ENCODE peak calls at places on chromosomes 13 and 19, in four cellular contexts. Z is K562, S is HL-60, B is GM12878. D is an unnamed sample.

GRCh38 chr19:1266818-1267440 is 2.2 kb upstream of the CIRBP start:
- DNase-seq in Z (peak), S (peak), B (no peak), D (no peak)

GRCh38 chr13:47679391-47679790 is 321.7 kb downstream of the SUCLA2 start:
- DNase-seq in Z (no peak), S (no peak), B (no peak), D (no peak)

GRCh38 chr19:54674021-54674617 is 11.3 kb downstream of the LILRB4 start:
- DNase-seq in Z (peak), S (no peak), B (no peak), D (no peak)

GRCh38 chr13:110546933-110547332 is 14.6 kb downstream of the RAB20 start:
- DNase-seq in Z (no peak), S (no peak), B (no peak), D (no peak)

GRCh38 chr13:84896128-84896527 is 903.1 kb downstream of the SLITRK6 start:
- DNase-seq in Z (peak), S (no peak), B (peak), D (peak)

GRCh38 chr13:92547256-92547655 is 679.4 kb upstream of the GPC6 start:
- DNase-seq in Z (no peak), S (no peak), B (no peak), D (no peak)

GRCh38 chr13:50074843-50075242 is 59.6 kb downstream of the KCNRG start:
- DNase-seq in Z (no peak), S (no peak), B (no peak), D (no peak)

GRCh38 chr19:16836115-16836905 is 7.1 kb downstream of the SIN3B start:
- DNase-seq in Z (peak), S (no peak), B (peak), D (no peak)

GRCh38 chr19:14786421-14786851 is 8.1 kb upstream of the ADGRE2 start:
- DNase-seq in Z (peak), S (no peak), B (no peak), D (peak)

GRCh38 chr13:43077446-43077845 is 54.1 kb downstream of the DNAJC15 start:
- DNase-seq in Z (no peak), S (no peak), B (no peak), D (no peak)
- TF ChIP-seq SPI1 in Z (no peak), S (no peak), B (no peak), D (no peak)

GRCh38 chr19:10333758-10334339 is 520 bp upstream of the RAVER1 start:
- DNase-seq in Z (no peak), S (no peak), B (no peak), D (no peak)
- TF ChIP-seq SPI1 in Z (no peak), S (no peak), B (no peak), D (no peak)

DNA sequence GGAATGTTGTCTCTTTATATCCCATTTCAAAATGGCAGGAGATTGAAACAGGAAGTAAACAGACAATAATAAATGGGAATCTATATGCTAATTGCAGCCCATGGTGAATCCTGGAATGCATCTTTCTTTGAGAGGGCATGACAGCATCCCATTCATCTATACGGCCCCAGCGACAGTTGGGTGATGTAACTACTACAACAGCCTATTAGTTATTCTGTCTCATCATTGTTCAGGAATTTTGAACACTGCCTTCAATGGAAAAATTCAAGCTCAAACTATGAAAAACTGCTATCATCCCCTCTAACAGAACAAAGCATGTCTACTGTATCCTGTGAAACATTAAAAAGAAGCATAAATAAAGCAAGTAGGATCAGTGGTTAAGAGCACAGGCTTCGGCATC is 262.1 kb downstream of the DCT start:
- DNase-seq in Z (no peak), S (no peak), B (no peak), D (no peak)
- TF ChIP-seq SPI1 in Z (no peak), S (no peak), B (no peak), D (no peak)

DNA sequence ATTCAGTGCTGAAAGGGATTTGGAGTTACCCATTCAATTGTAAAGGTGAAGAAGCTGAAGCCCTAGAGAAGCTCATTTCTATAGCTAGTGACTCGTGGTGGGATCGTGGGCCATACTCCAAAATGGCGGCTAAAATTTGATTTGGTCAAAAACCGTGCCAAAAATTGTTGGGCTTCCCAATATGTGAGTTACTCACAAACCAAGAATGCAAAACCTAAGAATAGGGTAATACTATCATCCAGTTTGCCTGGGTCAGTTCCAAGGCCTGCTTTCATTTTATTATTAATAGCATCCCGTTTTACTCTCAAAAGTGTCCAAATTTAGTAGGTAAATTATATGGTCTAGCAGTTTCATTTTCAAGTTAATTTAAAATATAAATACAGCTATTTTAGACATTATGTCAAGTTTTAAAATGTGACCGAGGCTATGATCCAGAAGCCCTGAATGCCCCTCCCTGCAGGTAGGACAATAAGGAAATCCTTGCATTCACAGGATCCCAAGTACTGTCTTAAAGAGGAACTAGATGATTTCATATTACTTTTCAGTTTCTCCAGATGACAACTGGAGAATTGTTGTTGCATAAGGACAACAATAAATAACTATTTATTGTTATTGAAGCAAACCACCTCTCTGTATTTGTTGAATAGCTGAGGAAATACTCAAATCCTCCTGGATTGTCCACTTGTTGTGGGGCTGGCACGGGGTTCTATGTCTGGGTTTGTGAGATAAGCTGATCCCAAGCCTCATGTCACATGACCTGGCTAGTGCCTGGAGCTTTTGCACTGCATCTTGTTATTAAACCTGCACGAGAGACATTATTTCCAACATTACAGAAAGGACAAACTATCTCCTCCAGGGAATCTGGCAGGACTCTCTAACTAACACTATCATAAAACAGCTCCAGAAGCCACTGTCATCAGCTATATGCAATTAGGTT is 11.6 kb upstream of the RAP2A start:
- DNase-seq in Z (peak), S (no peak), B (no peak), D (no peak)
- TF ChIP-seq SPI1 in Z (no peak), S (no peak), B (no peak), D (no peak)

DNA sequence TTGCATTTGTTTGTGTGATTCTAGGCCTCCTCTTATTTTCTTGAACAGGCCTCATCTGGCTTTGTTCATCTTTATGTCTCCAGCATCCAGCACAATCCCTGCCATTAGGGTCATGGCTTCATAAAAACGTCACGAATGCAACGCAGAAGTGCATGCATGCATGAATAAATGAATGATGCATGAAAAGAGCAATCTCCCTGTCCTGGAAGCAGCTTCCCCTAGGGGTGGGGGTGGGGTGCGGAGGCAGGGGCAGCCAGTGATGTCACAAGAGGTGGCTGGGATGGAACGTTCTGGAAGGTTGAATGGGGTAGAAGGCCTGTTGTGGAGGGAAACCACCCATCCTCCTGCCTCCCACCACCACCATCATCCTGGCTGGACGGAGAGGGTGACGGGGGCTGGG is at the start of gene ACSBG2:
- DNase-seq in Z (no peak), S (no peak), B (no peak), D (no peak)
- TF ChIP-seq SPI1 in Z (no peak), S (no peak), B (no peak), D (no peak)

DNA sequence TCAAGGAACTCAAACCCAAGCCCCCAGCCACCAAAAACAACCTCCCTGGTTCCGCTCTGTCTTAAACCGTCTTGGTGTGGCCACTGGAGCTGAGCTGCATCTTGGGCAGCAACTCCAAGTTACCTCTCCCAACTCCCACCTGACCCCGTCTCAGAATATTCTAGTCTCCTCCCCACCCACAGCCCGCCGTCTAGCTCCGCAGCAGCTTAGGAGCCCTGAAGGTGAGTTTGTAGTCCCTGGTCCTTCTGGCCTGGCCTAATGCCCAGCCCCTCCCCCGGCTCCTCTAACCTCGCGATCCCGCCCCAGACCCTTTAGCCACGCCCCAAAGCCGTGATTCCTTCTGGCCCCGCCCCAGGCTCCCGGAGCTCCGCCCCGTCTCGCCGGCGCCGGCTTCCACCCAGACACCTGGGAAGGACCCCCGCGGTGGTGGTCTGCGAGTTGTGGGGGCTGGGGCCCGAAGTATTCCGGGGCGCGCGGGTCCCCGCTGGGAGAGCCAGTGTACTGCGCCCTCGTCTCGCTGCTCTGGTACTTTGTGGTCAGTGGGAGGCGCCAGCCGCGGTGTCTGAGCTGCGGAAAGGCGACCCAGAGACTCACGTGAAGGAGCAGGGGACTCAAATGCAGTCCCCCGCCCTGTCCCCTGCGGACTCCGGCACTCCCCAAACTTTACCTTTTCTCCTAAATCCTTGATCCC is 2.5 kb upstream of the LHB start:
- DNase-seq in Z (peak), S (no peak), B (no peak), D (no peak)
- TF ChIP-seq SPI1 in Z (no peak), S (no peak), B (no peak), D (no peak)

D was measured in GM12891.